ENCODE peak calls at places on chromosomes 1 and 21, in seven cellular contexts. T, Y, U, V, E, N and P are unnamed samples.

GRCh38 chr1:36874271-36875017 is 159.9 kb downstream of the GRIK3 start:
- DNase-seq in N (no peak), U (no peak), Y (no peak), V (no peak), E (no peak), T (no peak), P (no peak)

GRCh38 chr1:218498061-218498938 is 153.2 kb downstream of the TGFB2 start:
- DNase-seq in E (no peak), T (no peak), Y (no peak), N (no peak), U (no peak), V (no peak), P (no peak)

GRCh38 chr1:154405762-154406571 is 824 bp downstream of the IL6R start:
- DNase-seq in Y (peak; percentile 44), T (no peak), U (peak; percentile 64), V (peak; percentile 79), E (no peak), N (no peak), P (peak; percentile 67)

GRCh38 chr1:7208647-7209180 is 423.5 kb downstream of the CAMTA1 start:
- DNase-seq in E (no peak), U (no peak), T (no peak), N (no peak), Y (no peak), V (no peak), P (no peak)

GRCh38 chr1:211797994-211798393 is 32.6 kb downstream of the LPGAT1 start:
- DNase-seq in Y (no peak), N (no peak), T (no peak), U (no peak), V (no peak), E (no peak), P (no peak)

GRCh38 chr21:25039461-25040380 is 567.6 kb downstream of the MRPL39 start:
- DNase-seq in Y (no peak), T (no peak), N (no peak), E (peak; percentile 82), V (no peak), U (no peak), P (peak; percentile 48)

GRCh38 chr1:114078116-114078515 is 75.6 kb downstream of the SYT6 start:
- DNase-seq in T (no peak), Y (no peak), E (no peak), N (no peak), U (peak; percentile 78), V (no peak), P (no peak)

GRCh38 chr1:54287176-54287650 is 87.2 kb downstream of the MRPL37 start:
- DNase-seq in Y (no peak), E (no peak), U (peak; percentile 75), V (peak; percentile 80), T (no peak), N (no peak), P (no peak)

GRCh38 chr1:99467645-99468044 is 178.3 kb upstream of the PALMD start:
- DNase-seq in U (no peak), V (no peak), E (no peak), T (no peak), Y (no peak), N (no peak), P (no peak)

DNA sequence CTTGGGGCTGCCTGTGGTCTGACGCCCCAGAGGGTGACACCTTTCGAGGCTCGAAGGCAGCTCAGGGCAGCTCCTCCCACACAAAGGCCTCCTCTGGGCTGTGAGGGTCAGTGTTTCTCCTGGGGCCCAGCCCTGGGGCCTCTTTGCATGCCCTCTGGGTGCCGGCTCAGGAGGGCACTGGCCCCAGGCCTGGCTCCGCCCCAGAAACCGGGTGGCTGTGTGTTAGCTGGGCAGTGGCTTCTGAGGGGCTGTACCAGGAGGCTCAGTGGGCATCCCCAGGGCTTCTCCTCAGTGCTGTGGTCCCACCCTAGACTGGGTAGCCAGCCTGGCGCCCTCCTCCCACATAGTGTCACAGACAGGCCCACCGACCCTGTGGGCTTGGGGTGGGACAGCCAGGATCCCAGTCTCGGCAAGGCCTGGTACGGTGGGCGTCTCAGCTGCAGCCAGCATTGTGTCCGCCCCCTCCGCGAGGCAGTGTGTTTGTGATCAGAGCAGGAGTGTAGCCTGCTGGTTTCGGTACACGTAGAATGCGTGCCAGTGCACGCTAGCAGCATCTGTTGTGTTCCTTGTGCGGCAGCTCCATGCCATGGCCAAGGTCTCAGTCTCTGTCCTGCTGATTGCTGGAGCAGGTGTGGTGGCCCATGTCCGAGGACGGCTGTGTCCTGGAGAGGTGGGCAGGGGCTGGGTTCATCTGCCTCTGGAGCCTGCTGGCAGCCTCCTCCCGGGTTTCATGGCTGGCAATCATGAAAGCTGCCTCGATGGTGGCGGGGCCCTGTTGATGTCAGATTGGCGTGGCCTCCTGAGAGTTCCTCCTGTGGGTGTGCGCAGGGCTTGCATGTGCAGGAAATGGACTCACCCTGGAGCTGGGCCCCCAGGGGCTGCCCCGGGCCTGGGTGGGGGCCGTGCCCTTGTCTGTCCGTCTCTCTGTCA is 28.0 kb downstream of the RRP1 start:
- DNase-seq in Y (no peak), U (no peak), V (no peak), N (no peak), E (no peak), T (no peak), P (no peak)
- TF ChIP-seq JUND in Y (no peak), U (no peak), V (no peak), N (no peak), E (no peak), T (no peak), P (no peak)

GRCh38 chr1:221839794-221840395 is 98.0 kb upstream of the DUSP10 start:
- DNase-seq in Y (peak; percentile 26), T (peak; percentile 57), E (peak; percentile 94), N (no peak), U (no peak), V (no peak), P (no peak)
- TF ChIP-seq JUND in Y (no peak), T (peak; percentile 84), E (peak; percentile 56), N (no peak), U (no peak), V (no peak), P (no peak)

GRCh38 chr1:9181176-9181906 is 52.4 kb upstream of the GPR157 start:
- DNase-seq in E (peak; percentile 43), V (peak; percentile 86), U (peak; percentile 87), Y (peak; percentile 61), T (peak; percentile 27), N (no peak), P (peak; percentile 51)
- TF ChIP-seq JUND in E (no peak), V (no peak), U (no peak), Y (no peak), T (no peak), N (no peak), P (no peak)

GRCh38 chr1:4768553-4768952 is 114.1 kb downstream of the AJAP1 start:
- DNase-seq in Y (no peak), T (no peak), U (peak; percentile 32), V (no peak), E (no peak), N (no peak), P (no peak)

GRCh38 chr1:4770713-4771112 is 116.3 kb downstream of the AJAP1 start:
- DNase-seq in N (no peak), V (no peak), E (no peak), U (no peak), Y (no peak), T (no peak), P (no peak)

GRCh38 chr1:4771721-4772120 is 117.3 kb downstream of the AJAP1 start:
- DNase-seq in U (no peak), E (no peak), Y (no peak), V (no peak), T (no peak), N (no peak), P (no peak)

GRCh38 chr1:4771267-4771666 is 116.9 kb downstream of the AJAP1 start:
- DNase-seq in N (no peak), V (no peak), U (no peak), T (no peak), E (no peak), Y (no peak), P (no peak)

GRCh38 chr1:4769516-4770280 is 115.3 kb downstream of the AJAP1 start:
- DNase-seq in Y (no peak), T (no peak), U (no peak), V (no peak), E (no peak), N (no peak), P (no peak)
- TF ChIP-seq JUND in Y (no peak), T (no peak), U (no peak), V (no peak), E (no peak), N (no peak), P (no peak)

DNA sequence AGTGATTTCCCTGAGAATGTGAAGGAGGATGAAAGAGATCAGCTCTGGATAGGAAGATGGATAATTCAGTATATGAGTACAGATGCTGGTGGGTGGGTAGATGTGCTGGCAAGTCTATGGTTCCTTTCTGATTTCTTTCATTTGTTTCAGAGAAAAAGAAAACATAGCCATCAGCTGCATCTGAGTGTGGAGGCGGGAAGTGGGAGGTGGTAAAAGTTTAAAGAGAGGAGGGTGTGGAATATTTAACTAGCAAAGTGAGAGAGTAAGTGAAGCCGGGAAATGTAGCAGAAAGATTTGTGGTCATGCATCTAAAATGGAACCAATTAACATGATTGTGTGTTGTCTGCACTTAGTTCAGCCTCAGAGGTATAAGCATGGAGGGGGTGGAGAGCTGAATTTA is 16.4 kb downstream of the RPE65 start:
- DNase-seq in V (no peak), Y (no peak), E (no peak), U (no peak), N (no peak), T (no peak), P (no peak)
- TF ChIP-seq JUND in V (no peak), Y (no peak), E (no peak), U (no peak), N (no peak), T (no peak), P (no peak)

GRCh38 chr1:93734999-93735398 is 53.4 kb upstream of the BCAR3 start:
- DNase-seq in E (no peak), Y (peak; percentile 41), T (no peak), V (no peak), N (no peak), U (peak; percentile 25), P (peak; percentile 24)

GRCh38 chr1:93738075-93738622 is 56.5 kb upstream of the BCAR3 start:
- DNase-seq in E (no peak), Y (no peak), U (no peak), V (no peak), N (no peak), T (peak; percentile 77), P (no peak)

GRCh38 chr1:93733340-93733739 is 51.7 kb upstream of the BCAR3 start:
- DNase-seq in E (no peak), V (no peak), N (no peak), U (no peak), T (no peak), Y (no peak), P (no peak)

GRCh38 chr1:93738926-93739325 is 57.3 kb upstream of the BCAR3 start:
- DNase-seq in V (no peak), U (no peak), N (no peak), T (no peak), Y (no peak), E (no peak), P (no peak)

GRCh38 chr1:93735722-93736121 is 54.1 kb upstream of the BCAR3 start:
- DNase-seq in E (no peak), U (no peak), T (no peak), N (no peak), V (no peak), Y (no peak), P (no peak)
- TF ChIP-seq JUND in E (no peak), U (no peak), T (no peak), N (no peak), V (peak; percentile 32), Y (no peak), P (no peak)

DNA sequence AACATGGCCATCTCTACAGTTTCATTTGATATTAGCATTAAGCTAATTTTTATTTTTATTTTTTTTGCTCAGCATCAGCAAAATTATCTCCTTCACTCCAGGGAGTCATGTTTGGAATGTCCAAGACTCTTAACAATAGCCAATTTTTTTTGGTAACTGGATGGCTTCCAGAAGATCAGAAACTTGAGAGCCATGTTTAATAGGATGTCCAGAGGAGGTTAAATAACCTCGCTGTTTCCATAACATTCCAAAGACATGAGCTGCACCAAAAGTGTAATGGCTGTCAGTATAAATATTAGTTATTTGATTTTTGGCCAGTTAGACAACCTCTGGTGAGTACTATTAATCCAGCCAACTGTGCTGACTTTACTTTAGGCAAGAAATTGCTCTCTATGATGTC is 80.7 kb downstream of the DNTTIP2 start:
- DNase-seq in T (no peak), N (no peak), U (no peak), Y (no peak), V (no peak), E (no peak), P (no peak)
- TF ChIP-seq JUND in T (no peak), N (no peak), U (no peak), Y (no peak), V (peak; percentile 96), E (no peak), P (no peak)